ENCODE peak calls at places on chromosomes 3 and 15, in six cellular contexts. V is GM12892, K is substantia nigra, J is AG20443, U is mammary epithelial cell, Q is sciatic nerve. R is an unnamed sample.

GRCh38 chr15:80485370-80486164 is 81.4 kb downstream of the ARNT2 start:
- DNase-seq in V (no peak), K (no peak), J (no peak), U (peak), Q (no peak), R (peak)

GRCh38 chr3:36192901-36193300 is 187.4 kb upstream of the STAC start:
- DNase-seq in V (no peak), K (no peak), J (no peak), U (no peak), Q (no peak), R (no peak)

GRCh38 chr3:23600178-23600577 is 205.6 kb upstream of the UBE2E1 start:
- DNase-seq in V (no peak), K (no peak), J (peak), U (peak), Q (no peak), R (peak)

GRCh38 chr15:71685420-71685993 is 124.8 kb upstream of the NR2E3 start:
- DNase-seq in V (no peak), K (no peak), J (no peak), U (no peak), Q (no peak), R (no peak)

GRCh38 chr15:90845201-90845949 is 23.0 kb upstream of the FURIN start:
- DNase-seq in V (no peak), K (no peak), J (peak), U (peak), Q (no peak), R (peak)

GRCh38 chr3:13715167-13715954 is 164.5 kb downstream of the WNT7A start:
- DNase-seq in V (no peak), K (no peak), J (no peak), U (no peak), Q (peak), R (no peak)

GRCh38 chr3:37785718-37786117 is 76.0 kb upstream of the CTDSPL start:
- DNase-seq in V (no peak), K (no peak), J (no peak), U (no peak), Q (no peak), R (no peak)

GRCh38 chr15:92881570-92881837 is 18.6 kb upstream of the CHD2 start:
- DNase-seq in V (no peak), K (no peak), J (no peak), U (no peak), Q (no peak), R (no peak)

GRCh38 chr3:113151475-113152031 is 59.8 kb upstream of the BOC start:
- DNase-seq in V (no peak), K (no peak), J (peak), U (no peak), Q (no peak), R (no peak)

GRCh38 chr3:37862219-37862711 is 585 bp downstream of the CTDSPL start:
- DNase-seq in V (peak), K (no peak), J (peak), U (no peak), Q (peak), R (peak)

GRCh38 chr3:144652573-144652972 is 681.0 kb downstream of the DIPK2A start:
- DNase-seq in V (no peak), K (no peak), J (peak), U (no peak), Q (no peak), R (peak)

GRCh38 chr3:71461749-71462483 is 121.6 kb downstream of the FOXP1 start:
- DNase-seq in V (no peak), K (no peak), J (no peak), U (no peak), Q (no peak), R (peak)

GRCh38 chr3:161854232-161854771 is 357.7 kb downstream of the OTOL1 start:
- DNase-seq in V (no peak), K (no peak), J (peak), U (peak), Q (no peak), R (peak)

GRCh38 chr3:129936757-129937156 is 37.8 kb upstream of the TRH start:
- DNase-seq in V (no peak), K (peak), J (peak), U (peak), Q (no peak), R (peak)

GRCh38 chr3:182364323-182364722 is 429.0 kb upstream of the ATP11B start:
- DNase-seq in V (no peak), K (peak), J (no peak), U (no peak), Q (no peak), R (no peak)

GRCh38 chr15:25684521-25685215 is 178.5 kb downstream of the ATP10A start:
- DNase-seq in V (no peak), K (no peak), J (peak), U (no peak), Q (no peak), R (peak)

GRCh38 chr15:41281236-41281635 is 50.2 kb downstream of the CHP1 start:
- DNase-seq in V (no peak), K (no peak), J (peak), U (peak), Q (no peak), R (peak)

GRCh38 chr3:17166369-17166768 is 281.6 kb downstream of the PLCL2 start:
- DNase-seq in V (no peak), K (no peak), J (no peak), U (no peak), Q (no peak), R (no peak)

GRCh38 chr15:80174017-80174746 is 21.4 kb downstream of the FAH start:
- DNase-seq in V (no peak), K (no peak), J (peak), U (peak), Q (no peak), R (no peak)